ENCODE peak calls at places on chromosomes 16 and 17, in nine cellular contexts. U is Calu3; P is stomach; I is mesothelial cell of epicardium; F is glutamatergic neuron; S is colonic mucosa; R is AG04450; Q is foreskin keratinocyte; H is CD4-positive, alpha-beta T cell. X is an unnamed sample.

GRCh38 chr16:50204426-50205108 is 51.5 kb downstream of the TENT4B start:
- DNase-seq in S (no peak), U (no peak), P (no peak), R (no peak), F (no peak), I (no peak), Q (no peak), H (no peak), X (no peak)

GRCh38 chr17:55177159-55177913 is 87.4 kb upstream of the HLF start:
- DNase-seq in I (no peak), Q (no peak), P (no peak), R (no peak), S (no peak), U (no peak), H (no peak), F (no peak), X (no peak)

GRCh38 chr16:76293980-76294690 is 16.9 kb downstream of the CNTNAP4 start:
- DNase-seq in Q (no peak), F (no peak), S (no peak), I (no peak), U (no peak), R (no peak), H (no peak), P (no peak), X (no peak)

GRCh38 chr16:56269824-56270684 is 78.8 kb downstream of the GNAO1 start:
- DNase-seq in Q (no peak), U (no peak), P (no peak), H (no peak), S (no peak), R (peak; percentile 42), I (no peak), F (no peak), X (no peak)

GRCh38 chr16:87185313-87185712 is 131.9 kb downstream of the C16orf95 start:
- DNase-seq in R (no peak), F (no peak), H (no peak), Q (no peak), S (no peak), I (no peak), P (no peak), U (no peak), X (no peak)

GRCh38 chr16:4227040-4227332 is 14.9 kb downstream of the SRL start:
- DNase-seq in U (no peak), P (no peak), I (no peak), F (no peak), Q (no peak), S (no peak), R (no peak), H (no peak), X (no peak)

GRCh38 chr17:17111401-17112393 is 69.4 kb downstream of the MPRIP start:
- DNase-seq in R (no peak), U (no peak), Q (no peak), P (no peak), F (no peak), H (no peak), I (no peak), S (no peak), X (no peak)

GRCh38 chr17:4378626-4379025 is 12.2 kb upstream of the UBE2G1 start:
- DNase-seq in R (no peak), H (no peak), P (no peak), F (no peak), U (no peak), I (no peak), S (no peak), Q (no peak), X (no peak)

GRCh38 chr16:79647586-79647985 is 47.0 kb upstream of the MAF start:
- DNase-seq in U (no peak), Q (no peak), S (no peak), F (no peak), R (no peak), P (no peak), I (no peak), H (no peak), X (no peak)

GRCh38 chr17:34222732-34223486 is 32.2 kb upstream of the CCL2 start:
- DNase-seq in Q (no peak), S (no peak), F (no peak), H (no peak), U (no peak), R (no peak), P (no peak), I (no peak), X (no peak)
- TF ChIP-seq CTCF in Q (no peak), S (no peak), F (no peak), H (no peak), U (no peak), R (no peak), P (no peak), I (no peak), X (no peak)

GRCh38 chr16:66471264-66471663 is 44.2 kb downstream of the BEAN1 start:
- DNase-seq in I (no peak), P (peak; percentile 2), U (no peak), R (no peak), S (no peak), H (no peak), Q (no peak), F (no peak), X (no peak)

GRCh38 chr16:66470556-66470955 is 43.5 kb downstream of the BEAN1 start:
- DNase-seq in U (no peak), I (no peak), P (no peak), F (no peak), S (no peak), R (no peak), Q (no peak), H (no peak), X (no peak)

GRCh38 chr16:66469932-66470546 is 42.9 kb downstream of the BEAN1 start:
- DNase-seq in F (no peak), H (no peak), Q (no peak), P (no peak), U (no peak), S (no peak), I (no peak), R (no peak), X (no peak)

GRCh38 chr16:66472961-66473610 is 46.0 kb downstream of the BEAN1 start:
- DNase-seq in S (no peak), I (no peak), R (no peak), P (no peak), F (no peak), H (no peak), Q (no peak), U (no peak), X (no peak)

DNA sequence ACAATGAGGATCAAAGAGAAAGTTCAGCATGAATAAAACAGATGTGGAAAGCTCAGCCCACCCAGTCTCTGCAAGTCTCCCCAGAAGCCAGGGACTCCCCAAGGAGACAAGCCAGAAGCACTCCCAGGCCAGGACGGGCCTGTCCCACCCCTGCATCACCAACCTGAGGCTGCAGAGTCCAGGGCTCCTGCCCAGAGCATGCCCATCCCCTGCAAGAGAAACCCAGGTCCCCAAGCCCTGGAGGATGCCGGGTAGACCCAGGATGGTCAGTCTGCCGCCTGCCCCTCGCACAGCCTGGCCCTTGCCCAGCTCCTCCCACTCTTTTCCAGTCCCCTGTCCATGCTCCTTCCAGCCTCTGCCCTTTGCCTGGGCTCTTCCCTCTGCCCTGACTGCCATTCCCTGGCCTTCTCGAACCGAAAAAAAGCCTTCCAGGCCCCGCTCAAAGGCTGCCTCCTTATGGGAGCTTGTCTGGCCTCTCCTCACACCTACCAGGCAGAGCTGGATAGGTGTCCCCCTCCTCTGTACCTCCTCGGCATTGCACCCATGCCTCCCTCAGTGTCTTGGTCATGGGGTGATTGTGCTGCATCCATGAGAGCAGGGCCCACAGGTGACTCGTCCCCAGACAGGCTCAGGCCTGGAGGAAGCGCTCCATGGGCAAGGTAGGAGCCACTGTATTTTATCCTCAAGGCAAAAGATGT is 44.8 kb downstream of the BEAN1 start:
- DNase-seq in U (no peak), H (no peak), P (no peak), S (no peak), I (no peak), F (no peak), R (no peak), Q (no peak), X (no peak)
- TF ChIP-seq CTCF in U (no peak), H (no peak), P (no peak), S (no peak), I (no peak), F (no peak), R (no peak), Q (peak; percentile 32), X (no peak)

GRCh38 chr16:54431041-54431996 is 144.7 kb upstream of the IRX3 start:
- DNase-seq in Q (no peak), P (no peak), R (no peak), S (no peak), F (no peak), H (no peak), U (no peak), I (no peak), X (no peak)

GRCh38 chr16:54434859-54435258 is 148.3 kb upstream of the IRX3 start:
- DNase-seq in I (no peak), F (no peak), S (no peak), H (no peak), U (no peak), Q (no peak), R (no peak), P (no peak), X (no peak)

GRCh38 chr16:54430491-54431030 is 144.0 kb upstream of the IRX3 start:
- DNase-seq in P (no peak), H (no peak), I (no peak), F (no peak), Q (no peak), S (no peak), U (no peak), R (no peak), X (no peak)

GRCh38 chr16:54431997-54432367 is 145.4 kb upstream of the IRX3 start:
- DNase-seq in Q (no peak), I (no peak), S (no peak), F (no peak), P (no peak), R (no peak), H (no peak), U (no peak), X (no peak)

GRCh38 chr16:54432481-54433229 is 146.1 kb upstream of the IRX3 start:
- DNase-seq in F (no peak), I (no peak), S (no peak), P (no peak), R (no peak), U (peak; percentile 11), H (no peak), Q (no peak), X (no peak)
- TF ChIP-seq CTCF in F (no peak), I (no peak), S (no peak), P (no peak), R (no peak), U (no peak), H (no peak), Q (no peak), X (no peak)

GRCh38 chr17:9162275-9162985 is 141.1 kb downstream of the NTN1 start:
- DNase-seq in I (no peak), U (no peak), P (no peak), H (no peak), R (no peak), Q (no peak), S (no peak), F (peak; percentile 43), X (no peak)
- TF ChIP-seq CTCF in I (no peak), U (no peak), P (no peak), H (no peak), R (no peak), Q (no peak), S (no peak), F (peak; percentile 20), X (no peak)